ENCODE peak calls at places on chromosomes 2 and 18, in six cellular contexts. J, Y, W, G, X and C are unnamed samples. For H3K4me1, the result is how much of the 10 kb centered on the place peaks cover.

GRCh38 chr2:108594982-108595464 is 60.8 kb downstream of the LIMS1 start:
- DNase-seq in J (peak), Y (no peak), W (no peak), G (peak), X (no peak), C (no peak)

GRCh38 chr2:54772110-54772509 is 48.6 kb downstream of the EML6 start:
- DNase-seq in J (peak), Y (peak), W (no peak), G (peak), X (no peak), C (no peak)

GRCh38 chr18:45998244-45998643 is 31.1 kb upstream of the EPG5 start:
- DNase-seq in J (no peak), Y (no peak), W (no peak), G (no peak), X (no peak), C (no peak)

GRCh38 chr18:36828157-36828629 is 609 bp downstream of the TPGS2 start:
- DNase-seq in J (peak), Y (peak), W (peak), G (peak), X (no peak), C (peak)

GRCh38 chr2:47251404-47251675 is 96.2 kb upstream of the STPG4 start:
- DNase-seq in J (no peak), Y (no peak), W (no peak), G (no peak), X (no peak), C (no peak)

GRCh38 chr2:20169796-20170467 is 55.0 kb downstream of the SDC1 start:
- DNase-seq in J (no peak), Y (no peak), W (no peak), G (no peak), X (no peak), C (peak)

GRCh38 chr2:161946489-161947107 is 127.4 kb downstream of the DPP4 start:
- DNase-seq in J (peak), Y (peak), W (peak), G (peak), X (no peak), C (no peak)

GRCh38 chr2:130899306-130899705 is 62.6 kb downstream of the ARHGEF4 start:
- DNase-seq in J (no peak), Y (no peak), W (no peak), G (no peak), X (no peak), C (no peak)

GRCh38 chr18:3055201-3055600 is 42.3 kb upstream of the LPIN2 start:
- DNase-seq in J (no peak), Y (no peak), W (no peak), G (no peak), X (no peak), C (no peak)

GRCh38 chr2:43611987-43612894 is 16.4 kb upstream of the THADA start:
- DNase-seq in J (peak), Y (peak), W (peak), G (peak), X (peak), C (peak)

GRCh38 chr18:79951545-79952456 is at the start of gene SLC66A2:
- DNase-seq in J (peak), Y (peak), W (peak), G (peak), X (peak), C (peak)

GRCh38 chr2:242031481-242032019 is 162.0 kb downstream of the RTP5 start:
- DNase-seq in J (peak), Y (no peak), W (no peak), G (peak), X (peak), C (peak)

GRCh38 chr2:195532628-195533271 is 124.3 kb upstream of the SLC39A10 start:
- DNase-seq in J (peak), Y (no peak), W (no peak), G (peak), X (no peak), C (no peak)

GRCh38 chr2:149393647-149394046 is 63.3 kb downstream of the LYPD6 start:
- DNase-seq in J (no peak), Y (no peak), W (no peak), G (no peak), X (no peak), C (no peak)

GRCh38 chr18:13382683-13382989 is 164.1 kb downstream of the LDLRAD4 start:
- DNase-seq in J (no peak), Y (no peak), W (no peak), G (no peak), X (peak), C (peak)

GRCh38 chr2:85753525-85754312 is at the start of gene ATOH8:
- DNase-seq in J (peak), Y (peak), W (peak), G (peak), X (peak), C (peak)

GRCh38 chr2:72895759-72896281 is 8.6 kb downstream of the SPR start:
- DNase-seq in J (peak), Y (peak), W (no peak), G (peak), X (no peak), C (no peak)

GRCh38 chr2:128732976-128733431 is 414.3 kb upstream of the HS6ST1 start:
- DNase-seq in J (peak), Y (peak), W (no peak), G (peak), X (no peak), C (no peak)

GRCh38 chr2:237669628-237670351 is 42.4 kb downstream of the LRRFIP1 start:
- DNase-seq in J (peak), Y (no peak), W (no peak), G (peak), X (no peak), C (no peak)

GRCh38 chr2:149329470-149330126 is 789 bp upstream of the LYPD6 start:
- DNase-seq in J (peak), Y (peak), W (peak), G (peak), X (peak), C (peak)

GRCh38 chr2:17800693-17801458 is 15.4 kb upstream of the MSGN1 start:
- DNase-seq in J (no peak), Y (no peak), W (no peak), G (no peak), X (peak), C (no peak)

GRCh38 chr2:180254872-180255271 is 247.8 kb upstream of the CWC22 start:
- DNase-seq in J (no peak), Y (no peak), W (no peak), G (no peak), X (no peak), C (no peak)

GRCh38 chr2:66665124-66665984 is 230.4 kb downstream of the MEIS1 start:
- DNase-seq in J (peak), Y (no peak), W (no peak), G (peak), X (no peak), C (no peak)

GRCh38 chr2:133287709-133288108 is 280.6 kb downstream of the NCKAP5 start:
- DNase-seq in J (peak), Y (no peak), W (no peak), G (peak), X (no peak), C (no peak)

GRCh38 chr18:58533771-58534170 is 95.1 kb downstream of the ALPK2 start:
- DNase-seq in J (no peak), Y (no peak), W (no peak), G (no peak), X (no peak), C (no peak)
- H3K4me1 ChIP-seq in J (under half), Y (under half), W (under half), G (under half), X (under half), C (under half)

DNA sequence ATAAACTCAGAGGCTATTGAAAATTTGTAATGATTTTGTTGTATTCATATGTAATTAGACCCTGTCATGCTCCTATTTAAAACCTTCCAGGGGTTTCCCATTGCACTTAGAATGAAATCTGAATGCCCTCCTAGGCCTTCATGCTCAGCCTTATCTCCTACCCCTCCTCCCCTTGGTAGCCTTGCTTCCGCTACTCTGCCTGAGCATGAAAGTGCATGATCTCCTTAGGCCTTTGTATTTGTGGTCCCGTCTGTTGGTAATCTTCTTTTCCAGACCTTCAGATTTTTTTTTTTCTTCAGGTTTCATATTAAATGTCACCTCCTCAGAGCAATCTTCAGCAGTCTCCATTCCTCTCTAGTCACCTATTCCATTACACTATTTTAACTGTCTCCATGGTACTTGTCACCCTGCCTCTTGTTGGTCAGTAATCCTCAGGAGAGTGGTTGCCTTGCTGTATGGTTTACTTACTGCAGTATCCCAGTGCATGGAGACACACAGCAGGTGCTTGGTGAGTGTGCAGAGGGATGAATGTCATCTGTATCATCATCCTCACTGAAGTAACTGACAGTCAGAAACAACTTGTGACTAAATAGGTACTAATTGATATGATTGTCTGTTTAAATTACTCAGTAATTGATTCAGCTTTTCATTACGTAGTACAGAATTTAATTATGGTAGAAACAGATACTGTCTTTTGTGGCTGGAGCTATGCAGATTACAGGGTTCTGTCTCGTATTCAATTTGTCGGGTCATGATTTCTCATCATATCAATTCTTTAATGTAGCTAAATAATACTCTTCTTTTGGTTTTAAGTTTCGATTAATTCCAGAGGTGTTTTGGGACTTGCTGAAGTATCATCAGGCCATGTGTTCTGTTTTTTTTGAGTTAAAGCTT is 63.9 kb downstream of the PHLPP1 start:
- DNase-seq in J (no peak), Y (no peak), W (no peak), G (no peak), X (no peak), C (no peak)
- H3K14ac ChIP-seq in J (no peak), Y (no peak), W (no peak), G (no peak), X (no peak), C (no peak)

GRCh38 chr18:55504808-55505207 is 83.2 kb downstream of the TCF4 start:
- DNase-seq in J (no peak), Y (no peak), W (no peak), G (no peak), X (no peak), C (no peak)
- H3K4me2 ChIP-seq in J (no peak), Y (no peak), W (no peak), G (no peak), X (no peak), C (no peak)

GRCh38 chr2:177263451-177264208 is 897 bp downstream of the NFE2L2 start:
- DNase-seq in J (peak), Y (peak), W (peak), G (peak), X (peak), C (peak)

GRCh38 chr2:177262958-177263450 is 1.5 kb downstream of the NFE2L2 start:
- DNase-seq in J (no peak), Y (no peak), W (no peak), G (peak), X (no peak), C (no peak)

GRCh38 chr2:177260398-177260797 is 4.1 kb downstream of the NFE2L2 start:
- DNase-seq in J (no peak), Y (no peak), W (no peak), G (peak), X (no peak), C (no peak)

GRCh38 chr2:177262137-177262536 is 2.4 kb downstream of the NFE2L2 start:
- DNase-seq in J (no peak), Y (no peak), W (no peak), G (peak), X (no peak), C (no peak)

GRCh38 chr2:177261115-177261779 is 3.3 kb downstream of the NFE2L2 start:
- DNase-seq in J (no peak), Y (no peak), W (no peak), G (peak), X (no peak), C (no peak)
- H3K4me1 ChIP-seq in J (under half), Y (under half), W (under half), G (under half), X (under half), C (under half)

GRCh38 chr2:174796319-174796771 is 32.1 kb upstream of the CHRNA1 start:
- DNase-seq in J (peak), Y (no peak), W (peak), G (no peak), X (no peak), C (peak)

GRCh38 chr2:174800436-174801195 is 36.3 kb upstream of the CHRNA1 start:
- DNase-seq in J (peak), Y (no peak), W (no peak), G (no peak), X (no peak), C (no peak)

GRCh38 chr2:174797792-174798276 is 33.6 kb upstream of the CHRNA1 start:
- DNase-seq in J (peak), Y (no peak), W (no peak), G (no peak), X (no peak), C (no peak)

GRCh38 chr2:174802459-174802858 is 38.2 kb upstream of the CHRNA1 start:
- DNase-seq in J (peak), Y (peak), W (no peak), G (no peak), X (no peak), C (no peak)

DNA sequence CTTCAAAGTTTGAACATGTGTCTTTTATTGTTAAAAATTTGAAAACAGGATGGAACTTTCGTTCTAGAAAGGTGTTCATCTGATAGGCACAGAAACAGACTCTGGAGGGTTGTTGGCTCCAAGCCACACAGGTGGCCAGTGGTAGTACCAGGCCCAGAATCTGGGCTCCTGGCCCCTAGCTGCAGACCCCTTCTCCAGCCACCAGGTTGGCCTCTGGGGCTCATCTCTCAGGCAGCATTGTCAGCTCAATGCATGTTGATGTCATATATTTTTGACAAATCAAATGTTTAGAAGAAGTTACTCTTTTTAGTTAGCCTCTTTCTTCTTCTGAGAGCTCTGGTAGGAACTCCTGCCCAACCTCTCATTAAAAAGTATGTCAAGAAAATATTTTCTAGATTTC is 34.5 kb upstream of the CHRNA1 start:
- DNase-seq in J (no peak), Y (no peak), W (no peak), G (no peak), X (no peak), C (no peak)
- H3K14ac ChIP-seq in J (peak), Y (no peak), W (no peak), G (no peak), X (no peak), C (no peak)

GRCh38 chr2:78993518-78994148 is 31.9 kb upstream of the REG3G start:
- DNase-seq in J (no peak), Y (no peak), W (no peak), G (no peak), X (peak), C (no peak)
- H3K4me2 ChIP-seq in J (no peak), Y (peak), W (peak), G (no peak), X (peak), C (peak)